ENCODE peak calls at places on chromosome X, in nine cellular contexts. L is adipocyte, H is activated T-helper 1 cell treated with Interleukin-2 at 50 U/mL for 16 hours, V is GM03348, Y is progenitor cell of endocrine pancreas, T is NCI-H69, W is NCI-H748 treated with DMSO at 0.1 percent for 48 hours, O is fibroblast of gingiva, R is SK-N-DZ. P is an unnamed sample.

GRCh38 chrX:135484636-135485289 is 35.7 kb upstream of the INTS6L start:
- DNase-seq in L (peak; percentile 68), H (no peak), V (peak; percentile 42), Y (no peak), T (peak; percentile 60), W (no peak), O (peak; percentile 59), R (peak; percentile 16), P (no peak)

GRCh38 chrX:132614297-132614696 is 125.5 kb upstream of the MBNL3 start:
- DNase-seq in L (peak; percentile 33), H (no peak), V (peak; percentile 9), Y (no peak), T (peak; percentile 0), W (no peak), O (no peak), R (no peak), P (no peak)

GRCh38 chrX:63855896-63856295 is 70.9 kb upstream of the ARHGEF9 start:
- DNase-seq in L (peak; percentile 53), H (no peak), V (peak; percentile 34), Y (no peak), T (no peak), W (no peak), O (peak; percentile 1), R (no peak), P (no peak)

GRCh38 chrX:109927663-109928273 is 75.1 kb upstream of the TMEM164 start:
- DNase-seq in L (no peak), H (no peak), V (no peak), Y (no peak), T (no peak), W (no peak), O (no peak), R (no peak), P (no peak)

GRCh38 chrX:140799216-140799615 is 89.7 kb downstream of the LINC00632 start:
- DNase-seq in L (no peak), H (no peak), V (no peak), Y (no peak), T (no peak), W (no peak), O (no peak), R (no peak), P (no peak)

GRCh38 chrX:68822641-68823410 is 6.0 kb upstream of the EFNB1 start:
- DNase-seq in L (peak; percentile 67), H (no peak), V (peak; percentile 54), Y (no peak), T (peak; percentile 72), W (no peak), O (peak; percentile 26), R (peak; percentile 44), P (peak; percentile 85)

GRCh38 chrX:143240658-143241057 is 214.9 kb downstream of the SPANXN4 start:
- DNase-seq in L (no peak), H (no peak), V (no peak), Y (no peak), T (no peak), W (no peak), O (no peak), R (no peak), P (no peak)

GRCh38 chrX:84469226-84469625 is 33.0 kb downstream of the HDX start:
- DNase-seq in L (no peak), H (no peak), V (no peak), Y (no peak), T (peak; percentile 58), W (peak; percentile 73), O (no peak), R (peak; percentile 44), P (no peak)

GRCh38 chrX:70998402-70999027 is 67.6 kb upstream of the SLC7A3 start:
- DNase-seq in L (peak; percentile 63), H (no peak), V (no peak), Y (no peak), T (peak; percentile 20), W (no peak), O (peak; percentile 35), R (peak; percentile 22), P (peak; percentile 19)

GRCh38 chrX:118116308-118117068 is at the start of gene KLHL13:
- DNase-seq in L (peak; percentile 63), H (no peak), V (peak; percentile 67), Y (peak; percentile 35), T (peak; percentile 75), W (peak; percentile 9), O (peak; percentile 48), R (peak; percentile 68), P (no peak)

GRCh38 chrX:119181491-119181890 is 53.9 kb upstream of the KIAA1210 start:
- DNase-seq in L (no peak), H (no peak), V (no peak), Y (no peak), T (peak; percentile 1), W (no peak), O (no peak), R (no peak), P (no peak)

GRCh38 chrX:37746268-37746931 is 33.5 kb upstream of the CYBB start:
- DNase-seq in L (no peak), H (no peak), V (no peak), Y (no peak), T (no peak), W (no peak), O (no peak), R (no peak), P (no peak)

GRCh38 chrX:17595456-17596035 is 141.7 kb upstream of the SCML1 start:
- DNase-seq in L (no peak), H (no peak), V (peak; percentile 37), Y (no peak), T (peak; percentile 36), W (no peak), O (peak; percentile 26), R (no peak), P (no peak)

GRCh38 chrX:129932792-129933321 is 26.9 kb downstream of the UTP14A start:
- DNase-seq in L (peak; percentile 32), H (no peak), V (no peak), Y (no peak), T (peak; percentile 29), W (no peak), O (no peak), R (no peak), P (no peak)

GRCh38 chrX:10622197-10622596 is 1.8 kb upstream of the MID1 start:
- DNase-seq in L (no peak), H (no peak), V (no peak), Y (no peak), T (peak; percentile 0), W (no peak), O (no peak), R (no peak), P (no peak)

GRCh38 chrX:154409222-154409871 is at the start of gene DNASE1L1:
- DNase-seq in L (peak; percentile 84), H (no peak), V (peak; percentile 82), Y (peak; percentile 63), T (no peak), W (no peak), O (peak; percentile 85), R (no peak), P (peak; percentile 63)

GRCh38 chrX:53086464-53086863 is 4.3 kb downstream of the TSPYL2 start:
- DNase-seq in L (no peak), H (no peak), V (no peak), Y (no peak), T (no peak), W (no peak), O (peak; percentile 8), R (no peak), P (no peak)

GRCh38 chrX:108396986-108397385 is 41.2 kb downstream of the COL4A6 start:
- DNase-seq in L (no peak), H (no peak), V (no peak), Y (no peak), T (no peak), W (no peak), O (no peak), R (no peak), P (no peak)

GRCh38 chrX:119753639-119754257 is 4.6 kb upstream of the SOWAHD start:
- DNase-seq in L (peak; percentile 68), H (no peak), V (peak; percentile 42), Y (no peak), T (peak; percentile 57), W (peak; percentile 74), O (peak; percentile 6), R (no peak), P (no peak)

GRCh38 chrX:56289449-56289848 is 57.3 kb downstream of the KLF8 start:
- DNase-seq in L (no peak), H (no peak), V (no peak), Y (no peak), T (no peak), W (no peak), O (no peak), R (no peak), P (no peak)

GRCh38 chrX:10507181-10507580 is 113.2 kb downstream of the MID1 start:
- DNase-seq in L (no peak), H (no peak), V (no peak), Y (no peak), T (peak; percentile 37), W (no peak), O (peak; percentile 63), R (no peak), P (no peak)

GRCh38 chrX:35841872-35842271 is 43.7 kb downstream of the MAGEB16 start:
- DNase-seq in L (no peak), H (no peak), V (no peak), Y (no peak), T (no peak), W (no peak), O (no peak), R (no peak), P (no peak)

GRCh38 chrX:112910418-112910817 is 69.8 kb upstream of the AMOT start:
- DNase-seq in L (no peak), H (no peak), V (no peak), Y (no peak), T (no peak), W (no peak), O (no peak), R (no peak), P (no peak)

GRCh38 chrX:119661486-119661885 is 31.5 kb downstream of the SEPTIN6 start:
- DNase-seq in L (no peak), H (no peak), V (no peak), Y (no peak), T (no peak), W (no peak), O (no peak), R (no peak), P (no peak)

GRCh38 chrX:68669094-68669830 is 21.8 kb downstream of the STARD8 start:
- DNase-seq in L (no peak), H (no peak), V (no peak), Y (no peak), T (no peak), W (no peak), O (no peak), R (no peak), P (no peak)